ENCODE peak calls at places on chromosomes 1 and 21, in four cellular contexts. M is IMR-90, L is K562, O is GM12878. E is an unnamed sample.

GRCh38 chr21:22791986-22792560 is 1793.9 kb downstream of the NCAM2 start:
- DNase-seq in M (peak), L (peak), O (no peak), E (peak)

GRCh38 chr1:246798107-246798506 is 73.9 kb downstream of the SCCPDH start:
- DNase-seq in M (no peak), L (no peak), O (no peak), E (no peak)

GRCh38 chr21:42583992-42584641 is 69.3 kb upstream of the PDE9A start:
- DNase-seq in M (no peak), L (no peak), O (no peak), E (no peak)

GRCh38 chr21:29133796-29134195 is 3.4 kb downstream of the MAP3K7CL start:
- DNase-seq in M (no peak), L (no peak), O (no peak), E (no peak)

GRCh38 chr1:26858160-26858559 is 4.8 kb upstream of the SFN start:
- DNase-seq in M (peak), L (no peak), O (no peak), E (no peak)

GRCh38 chr1:51484591-51484990 is 34.5 kb downstream of the EPS15 start:
- DNase-seq in M (peak), L (no peak), O (no peak), E (no peak)

GRCh38 chr21:25999935-26000582 is 170.5 kb downstream of the APP start:
- DNase-seq in M (no peak), L (no peak), O (no peak), E (no peak)

GRCh38 chr1:206812456-206812855 is 40.2 kb upstream of the IL10 start:
- DNase-seq in M (no peak), L (no peak), O (no peak), E (no peak)

GRCh38 chr1:14897080-14897449 is 256.5 kb upstream of the TMEM51 start:
- DNase-seq in M (peak), L (peak), O (no peak), E (no peak)

GRCh38 chr1:211705439-211706205 is 30.2 kb upstream of the NEK2 start:
- DNase-seq in M (peak), L (no peak), O (no peak), E (no peak)

GRCh38 chr1:101183388-101183699 is 53.5 kb upstream of the S1PR1 start:
- DNase-seq in M (peak), L (no peak), O (no peak), E (peak)

GRCh38 chr1:194233069-194233468 is 1046.7 kb upstream of the B3GALT2 start:
- DNase-seq in M (peak), L (no peak), O (no peak), E (peak)

GRCh38 chr1:74689800-74690696 is 16.5 kb upstream of the ERICH3 start:
- DNase-seq in M (peak), L (peak), O (no peak), E (peak)

GRCh38 chr1:214920337-214920736 is 162.2 kb upstream of the KCNK2 start:
- DNase-seq in M (no peak), L (no peak), O (no peak), E (peak)

GRCh38 chr21:39451332-39452206 is at the start of gene SH3BGR:
- DNase-seq in M (no peak), L (peak), O (no peak), E (no peak)

GRCh38 chr1:39458991-39459390 is 32.4 kb upstream of the BMP8A start:
- DNase-seq in M (no peak), L (no peak), O (no peak), E (no peak)

GRCh38 chr1:246110343-246111219 is 396.5 kb downstream of the SMYD3 start:
- DNase-seq in M (peak), L (peak), O (no peak), E (no peak)

GRCh38 chr1:39671793-39672550 is at the start of gene NT5C1A:
- DNase-seq in M (no peak), L (peak), O (no peak), E (no peak)

GRCh38 chr1:7893529-7894180 is 40.8 kb upstream of the UTS2 start:
- DNase-seq in M (peak), L (no peak), O (no peak), E (no peak)

GRCh38 chr1:48003741-48004503 is 6.7 kb upstream of the TRABD2B start:
- DNase-seq in M (no peak), L (no peak), O (no peak), E (no peak)

GRCh38 chr1:47616036-47616435 is 178.2 kb downstream of the FOXD2 start:
- DNase-seq in M (no peak), L (no peak), O (no peak), E (no peak)

GRCh38 chr21:42777757-42778344 is 101.5 kb downstream of the WDR4 start:
- DNase-seq in M (no peak), L (no peak), O (peak), E (no peak)

GRCh38 chr1:23599125-23599524 is 39.8 kb upstream of the ID3 start:
- DNase-seq in M (no peak), L (no peak), O (no peak), E (no peak)

GRCh38 chr1:23601968-23602876 is 42.9 kb upstream of the ID3 start:
- DNase-seq in M (no peak), L (no peak), O (no peak), E (no peak)

GRCh38 chr1:23600283-23600682 is 41.0 kb upstream of the ID3 start:
- DNase-seq in M (no peak), L (no peak), O (peak), E (no peak)

GRCh38 chr1:23598424-23598823 is 39.1 kb upstream of the ID3 start:
- DNase-seq in M (no peak), L (no peak), O (no peak), E (no peak)

DNA sequence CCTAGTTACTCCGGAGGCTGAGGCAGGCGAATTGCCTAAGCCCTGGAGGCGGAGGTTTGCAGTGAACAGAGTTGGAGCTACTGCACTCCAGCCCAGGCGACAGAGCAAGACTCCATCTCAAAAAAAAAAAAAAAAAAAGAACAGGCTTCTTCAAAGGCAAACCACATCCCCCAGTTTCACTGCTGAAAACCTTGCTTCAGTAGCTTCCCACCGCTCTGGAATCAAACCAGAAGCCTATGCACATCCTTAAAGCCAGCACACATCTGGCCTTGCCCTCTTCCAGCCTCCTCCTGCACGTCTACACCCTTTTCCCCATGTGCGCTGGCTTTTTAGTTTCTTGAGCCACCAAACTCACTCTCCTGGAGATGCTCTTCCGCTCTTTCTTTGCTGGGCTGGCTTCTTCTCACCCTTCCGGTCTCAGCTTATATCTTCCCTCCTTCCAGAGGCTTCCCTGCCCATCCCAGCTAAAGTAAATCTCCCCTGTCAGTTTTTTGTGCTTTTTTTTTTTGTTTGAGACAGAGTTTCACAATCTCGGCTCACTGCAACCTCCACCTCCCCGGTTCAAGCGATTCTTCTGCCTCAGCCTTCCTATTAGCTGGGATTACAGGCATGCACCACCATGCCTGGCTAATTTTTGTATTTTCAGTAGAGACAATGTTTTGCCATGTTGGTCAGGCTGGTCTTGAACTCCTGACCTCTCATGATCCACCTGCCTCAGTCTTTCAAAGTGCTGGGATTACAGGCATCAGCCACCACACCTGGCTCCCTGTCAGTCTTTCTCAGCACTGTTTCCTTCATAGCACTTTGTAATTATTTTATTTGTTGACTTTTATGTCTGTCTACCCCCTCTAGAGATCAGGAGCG is 42.0 kb upstream of the ID3 start:
- DNase-seq in M (no peak), L (no peak), O (no peak), E (no peak)
- TF ChIP-seq FOS in M (no peak), L (no peak), O (no peak), E (no peak)

DNA sequence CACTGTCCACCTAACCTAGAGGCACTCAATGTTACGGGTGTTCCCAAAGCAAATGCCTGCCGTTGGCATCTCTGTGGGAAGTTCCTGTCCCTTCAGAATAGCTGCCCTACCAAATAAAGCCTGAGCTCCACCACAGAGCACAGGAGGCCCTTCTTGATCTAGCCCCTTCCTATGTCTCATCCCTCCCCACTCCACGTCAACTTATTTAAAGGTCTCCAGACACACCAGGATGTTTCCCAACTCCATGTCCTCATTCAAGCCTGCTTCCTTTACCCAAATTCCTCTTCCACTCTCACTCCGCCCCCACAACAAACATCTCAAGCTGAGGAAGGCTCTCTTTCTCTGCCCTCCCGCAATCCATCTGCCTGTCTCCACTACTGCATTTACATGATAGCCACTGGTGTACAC is 87.7 kb downstream of the TGFBR3 start:
- DNase-seq in M (no peak), L (no peak), O (no peak), E (no peak)
- TF ChIP-seq FOS in M (no peak), L (no peak), O (no peak), E (no peak)

DNA sequence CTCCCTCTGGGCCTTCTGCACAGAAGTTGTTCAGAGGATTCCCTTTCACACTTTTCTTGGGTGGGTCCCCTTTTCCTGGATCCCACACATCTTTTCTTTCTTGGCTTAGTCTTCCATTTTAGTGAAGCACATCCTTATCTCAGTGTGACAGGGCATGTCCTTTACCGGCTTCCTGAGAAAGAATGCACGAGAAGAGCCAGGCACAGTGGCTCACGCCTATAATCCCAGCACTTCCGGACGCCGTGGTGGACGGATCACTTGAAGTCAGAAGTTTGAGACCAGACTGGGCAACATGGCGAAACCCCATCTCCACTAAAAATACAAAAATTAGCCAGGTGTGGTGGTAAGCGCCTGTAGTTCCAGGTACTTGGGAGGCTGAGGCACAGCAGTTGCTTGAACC is 22.1 kb upstream of the PSMB2 start:
- DNase-seq in M (no peak), L (no peak), O (no peak), E (no peak)
- TF ChIP-seq FOS in M (no peak), L (no peak), O (no peak), E (no peak)

GRCh38 chr1:93599479-93599878 is 82.2 kb downstream of the BCAR3 start:
- DNase-seq in M (no peak), L (no peak), O (no peak), E (no peak)

GRCh38 chr1:93598396-93598795 is 83.2 kb downstream of the BCAR3 start:
- DNase-seq in M (no peak), L (no peak), O (no peak), E (no peak)

GRCh38 chr1:93596329-93597089 is 85.1 kb downstream of the BCAR3 start:
- DNase-seq in M (no peak), L (no peak), O (no peak), E (no peak)

GRCh38 chr1:93598861-93599439 is 82.7 kb downstream of the BCAR3 start:
- DNase-seq in M (no peak), L (no peak), O (no peak), E (no peak)

GRCh38 chr1:93597697-93598096 is 83.9 kb downstream of the BCAR3 start:
- DNase-seq in M (no peak), L (no peak), O (no peak), E (no peak)
- TF ChIP-seq FOS in M (no peak), L (no peak), O (no peak), E (no peak)

DNA sequence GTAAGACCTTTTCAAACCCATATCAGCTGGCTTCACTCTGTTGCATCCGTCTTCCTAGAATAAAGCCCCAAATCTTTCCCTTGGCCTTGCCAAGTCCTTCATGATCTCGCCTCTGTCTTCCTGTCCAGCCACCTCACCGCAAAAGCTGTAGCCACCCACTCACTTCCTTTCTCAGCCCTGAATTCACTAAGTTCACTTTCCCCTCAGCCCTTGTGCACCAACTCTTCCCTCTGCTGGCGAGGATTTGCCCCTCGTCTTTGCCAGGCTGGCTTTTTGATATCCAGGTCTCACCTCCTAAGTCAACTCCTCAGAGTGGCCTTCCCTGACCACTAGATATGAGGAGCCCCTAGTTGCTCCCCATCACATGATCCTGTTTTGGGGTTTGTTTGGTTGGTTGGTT is 3.9 kb upstream of the COL16A1 start:
- DNase-seq in M (peak), L (no peak), O (peak), E (peak)
- TF ChIP-seq FOS in M (no peak), L (no peak), O (no peak), E (no peak)

DNA sequence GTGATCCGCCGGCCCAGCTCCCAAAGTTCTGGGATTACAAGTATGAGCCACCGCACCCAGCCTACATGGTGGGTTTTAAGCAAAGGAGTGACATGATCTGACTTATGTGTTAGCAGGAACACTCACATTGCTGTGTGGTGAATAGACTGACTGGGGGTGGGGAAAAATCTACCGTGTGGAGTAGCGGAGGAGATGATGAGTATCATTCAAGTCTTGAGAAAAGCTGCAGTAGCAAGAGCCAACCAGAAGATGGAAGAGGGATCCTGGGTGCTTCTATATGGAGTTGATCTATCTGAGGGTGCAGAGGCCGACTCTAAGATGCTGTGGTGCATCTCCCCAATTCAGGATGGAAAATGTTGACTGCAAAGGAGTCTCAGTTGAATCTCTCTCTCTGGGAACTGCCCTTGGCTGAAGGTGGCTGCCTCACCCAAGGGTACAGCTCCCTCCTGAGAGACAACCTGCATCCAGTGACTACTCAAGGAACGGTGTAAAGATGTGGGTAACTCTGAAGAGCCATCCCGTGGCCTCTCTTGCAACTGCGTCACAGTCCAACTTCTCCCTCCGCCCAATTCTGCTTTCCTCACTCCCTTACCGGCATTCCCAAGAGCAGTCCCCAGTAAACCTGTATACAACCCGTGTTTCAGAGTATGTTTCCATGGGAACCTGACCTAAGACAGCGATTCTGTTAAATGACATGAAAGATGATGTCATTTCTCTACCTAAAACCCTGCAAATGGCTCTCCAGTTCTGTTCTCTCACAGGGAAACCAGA is 7.4 kb upstream of the B3GALNT2 start:
- DNase-seq in M (peak), L (no peak), O (no peak), E (no peak)
- TF ChIP-seq FOS in M (no peak), L (no peak), O (no peak), E (no peak)

DNA sequence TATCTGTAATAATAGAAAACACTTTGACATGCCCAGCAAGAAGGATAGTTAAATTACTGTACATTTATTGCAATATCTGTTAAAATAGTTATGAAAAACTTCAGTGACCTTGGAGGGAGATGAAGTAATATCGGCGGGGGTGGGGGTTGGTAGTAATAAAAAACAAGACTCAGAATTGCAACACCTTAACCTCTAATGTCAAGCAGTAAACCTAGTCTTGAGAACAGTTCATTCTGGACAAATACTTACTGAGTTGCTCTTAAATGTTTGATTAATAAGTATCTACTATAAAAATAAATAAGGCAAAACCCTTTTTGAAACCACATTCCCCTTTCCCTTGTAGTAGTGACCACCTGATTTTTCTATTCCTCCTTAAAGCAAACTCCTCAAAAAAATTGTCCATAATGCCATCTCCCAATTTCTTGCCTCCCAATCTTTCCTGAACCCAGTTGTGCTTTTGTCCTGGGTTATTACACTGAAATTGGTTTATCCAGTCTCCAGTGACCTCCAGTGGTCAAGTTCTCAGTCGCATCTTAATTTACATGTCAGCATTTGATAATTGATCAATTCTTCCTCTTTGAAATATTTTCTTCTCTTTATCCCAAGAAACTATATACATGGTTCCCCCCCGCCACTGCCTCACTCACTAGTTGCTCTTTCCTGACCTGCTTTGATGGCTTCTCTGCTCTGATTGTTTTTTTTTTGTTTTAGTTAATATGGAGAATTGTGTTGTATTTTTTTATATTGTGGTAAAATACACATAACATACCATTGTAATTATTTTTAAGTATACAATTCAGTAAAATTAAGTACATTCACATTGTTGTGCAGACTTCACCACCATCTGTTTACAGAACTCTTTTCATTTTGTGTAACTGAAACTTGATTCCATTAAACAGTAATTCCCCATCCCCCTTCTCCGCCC is 36.8 kb downstream of the RAP1A start:
- DNase-seq in M (peak), L (peak), O (no peak), E (peak)
- TF ChIP-seq FOS in M (no peak), L (no peak), O (no peak), E (no peak)

DNA sequence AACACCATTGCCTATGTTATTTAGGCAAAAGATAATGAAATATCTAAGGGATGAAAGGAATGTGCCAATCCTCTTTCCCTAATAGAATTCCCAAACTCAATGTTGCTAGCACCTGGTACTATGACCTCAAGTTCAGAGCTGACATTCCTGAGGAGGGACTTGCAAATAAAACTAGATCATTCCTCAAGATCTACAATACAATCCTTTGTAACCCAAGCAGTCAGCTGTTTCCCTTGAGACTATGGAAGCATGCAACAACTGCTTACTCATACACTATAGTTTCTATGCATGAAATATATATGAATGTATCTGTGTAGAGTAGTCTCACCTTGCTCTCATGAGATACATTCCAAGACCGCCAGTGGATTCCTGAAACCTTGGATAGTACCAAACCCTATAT is 65.0 kb downstream of the ABL2 start:
- DNase-seq in M (peak), L (no peak), O (no peak), E (peak)
- TF ChIP-seq FOS in M (no peak), L (no peak), O (no peak), E (no peak)

GRCh38 chr1:2803086-2803930 is 1.8 kb upstream of the TTC34 start:
- DNase-seq in M (no peak), L (no peak), O (no peak), E (no peak)
- TF ChIP-seq FOS in M (no peak), L (no peak), O (no peak), E (no peak)

E was measured in endothelial cell of umbilical vein.